ENCODE peak calls at places on chromosomes 6 and 20, in five cellular contexts. Z is foreskin keratinocyte; Q is GM13977; J is HAP-1; O is activated CD4-positive, alpha-beta T cell treated with anti-CD3 and anti-CD28 coated beads for 24 hours. X is an unnamed sample.

GRCh38 chr6:141203902-141204575 is 928.7 kb upstream of the GJE1 start:
- DNase-seq in J (no peak), O (no peak), Q (no peak), Z (no peak), X (no peak)

GRCh38 chr6:119484598-119484997 is 135.0 kb upstream of the MAN1A1 start:
- DNase-seq in Q (no peak), J (no peak), O (no peak), Z (peak; percentile 98), X (peak; percentile 88)

GRCh38 chr6:136775548-136775947 is 16.7 kb downstream of the MAP3K5 start:
- DNase-seq in J (no peak), O (no peak), Z (no peak), Q (no peak), X (no peak)

GRCh38 chr6:3732345-3733141 is 19.0 kb downstream of the PXDC1 start:
- DNase-seq in Q (peak; percentile 75), Z (peak; percentile 23), O (peak; percentile 49), J (peak; percentile 82), X (peak; percentile 68)

GRCh38 chr6:141988954-141989705 is 143.6 kb upstream of the GJE1 start:
- DNase-seq in O (peak; percentile 18), Z (peak; percentile 33), Q (peak; percentile 45), J (peak; percentile 54), X (peak; percentile 62)

GRCh38 chr6:123515715-123516114 is 121.0 kb downstream of the TRDN start:
- DNase-seq in J (no peak), O (no peak), Q (no peak), Z (no peak), X (no peak)

GRCh38 chr6:21022343-21023107 is 488.3 kb downstream of the CDKAL1 start:
- DNase-seq in Q (peak; percentile 28), O (no peak), J (no peak), Z (peak; percentile 97), X (peak; percentile 73)

GRCh38 chr6:111484655-111484974 is 1.6 kb upstream of the REV3L start:
- DNase-seq in J (no peak), Z (no peak), Q (no peak), O (no peak), X (no peak)

GRCh38 chr20:47124235-47124717 is 229.6 kb downstream of the EYA2 start:
- DNase-seq in J (no peak), Z (no peak), Q (no peak), O (no peak), X (peak; percentile 47)

GRCh38 chr20:13396036-13396435 is 175.0 kb downstream of the ISM1 start:
- DNase-seq in J (peak; percentile 10), O (no peak), Q (no peak), Z (no peak), X (no peak)

GRCh38 chr6:37739618-37740017 is 41.9 kb upstream of the MDGA1 start:
- DNase-seq in O (no peak), Q (no peak), Z (no peak), J (no peak), X (no peak)

GRCh38 chr6:12097791-12098190 is 85.7 kb downstream of the HIVEP1 start:
- DNase-seq in Q (no peak), J (no peak), Z (no peak), O (no peak), X (no peak)

GRCh38 chr6:139744038-139744437 is 369.6 kb upstream of the CITED2 start:
- DNase-seq in Z (no peak), J (peak; percentile 24), Q (no peak), O (no peak), X (no peak)

GRCh38 chr6:122553697-122554096 is 56.5 kb upstream of the PKIB start:
- DNase-seq in J (no peak), O (no peak), Z (no peak), Q (no peak), X (no peak)

GRCh38 chr6:63391203-63391970 is 71.6 kb upstream of the LGSN start:
- DNase-seq in Q (no peak), Z (no peak), O (no peak), J (no peak), X (no peak)

GRCh38 chr6:166952122-166952521 is 4.2 kb downstream of the RNASET2 start:
- DNase-seq in Z (no peak), J (no peak), O (no peak), Q (no peak), X (no peak)

GRCh38 chr6:139325003-139325600 is 33.3 kb upstream of the TXLNB start:
- DNase-seq in J (no peak), Z (no peak), Q (no peak), O (no peak), X (no peak)

GRCh38 chr6:38346291-38347079 is 293.2 kb downstream of the BTBD9 start:
- DNase-seq in O (no peak), J (no peak), Q (no peak), Z (no peak), X (peak; percentile 3)

GRCh38 chr6:161274488-161274858 is 612 bp upstream of the AGPAT4 start:
- DNase-seq in Q (no peak), Z (no peak), O (no peak), J (no peak), X (no peak)

GRCh38 chr6:127302728-127303675 is 36.3 kb downstream of the RNF146 start:
- DNase-seq in O (peak; percentile 22), Z (no peak), Q (peak; percentile 15), J (peak; percentile 53), X (peak; percentile 42)

GRCh38 chr6:138896104-138896756 is 91.8 kb downstream of the REPS1 start:
- DNase-seq in J (no peak), Z (no peak), O (no peak), Q (no peak), X (no peak)

GRCh38 chr20:46974669-46975434 is 80.2 kb downstream of the EYA2 start:
- DNase-seq in J (no peak), O (no peak), Z (peak; percentile 54), Q (no peak), X (peak; percentile 48)

GRCh38 chr6:143099647-143100046 is 39.0 kb downstream of the AIG1 start:
- DNase-seq in Z (no peak), Q (no peak), O (no peak), J (peak; percentile 17), X (no peak)

GRCh38 chr20:50546729-50547314 is 36.6 kb downstream of the PTPN1 start:
- DNase-seq in J (no peak), Z (no peak), Q (peak; percentile 20), O (no peak), X (no peak)

GRCh38 chr6:159831373-159831679 is 31.2 kb downstream of the PNLDC1 start:
- DNase-seq in Z (no peak), J (no peak), O (no peak), Q (no peak), X (no peak)

GRCh38 chr6:158677906-158678305 is 28.1 kb downstream of the SYTL3 start:
- DNase-seq in J (no peak), Q (no peak), Z (no peak), O (no peak), X (no peak)

GRCh38 chr6:137316626-137317025 is 97.4 kb upstream of the IFNGR1 start:
- DNase-seq in Z (no peak), O (no peak), Q (no peak), J (no peak), X (no peak)

GRCh38 chr6:1607557-1608221 is 2.0 kb upstream of the FOXC1 start:
- DNase-seq in J (peak; percentile 90), Q (peak; percentile 45), O (no peak), Z (no peak), X (no peak)

GRCh38 chr6:150549007-150549406 is 50.7 kb upstream of the PLEKHG1 start:
- DNase-seq in Z (no peak), Q (no peak), O (no peak), J (no peak), X (no peak)

GRCh38 chr6:30682181-30683117 is 4.0 kb downstream of the PPP1R18 start:
- DNase-seq in J (peak; percentile 54), O (peak; percentile 74), Q (peak; percentile 81), Z (peak; percentile 59), X (peak; percentile 68)

GRCh38 chr20:19347943-19348456 is 135.6 kb downstream of the SLC24A3 start:
- DNase-seq in Z (no peak), O (no peak), J (no peak), Q (peak; percentile 23), X (no peak)

GRCh38 chr6:97665410-97665809 is 382.4 kb upstream of the MMS22L start:
- DNase-seq in J (no peak), O (no peak), Z (no peak), Q (no peak), X (no peak)

GRCh38 chr6:146154197-146154596 is 125.3 kb downstream of the GRM1 start:
- DNase-seq in J (no peak), Z (no peak), Q (no peak), O (no peak), X (no peak)

GRCh38 chr6:102417368-102417767 is 1023.9 kb downstream of the GRIK2 start:
- DNase-seq in Z (no peak), J (no peak), Q (no peak), O (no peak), X (no peak)

GRCh38 chr6:1701668-1702353 is 92.1 kb downstream of the FOXC1 start:
- DNase-seq in Z (peak; percentile 92), Q (no peak), O (no peak), J (no peak), X (peak; percentile 20)

GRCh38 chr20:48783533-48784272 is 44.1 kb downstream of the PREX1 start:
- DNase-seq in O (no peak), Q (peak; percentile 33), Z (no peak), J (no peak), X (no peak)

X was measured in RWPE1.